ENCODE peak calls at places on chromosomes 13 and 19, in five cellular contexts. S is uterus, E is mesenchymal stem cell, R is brain microvascular endothelial cell, J is IMR-90. M is an unnamed sample.

GRCh38 chr19:3454656-3455392 is 25.5 kb downstream of the SMIM24 start:
- DNase-seq in S (no peak), E (no peak), R (no peak), J (no peak), M (no peak)

GRCh38 chr19:47414469-47414868 is 4.9 kb downstream of the MEIS3 start:
- DNase-seq in S (no peak), E (no peak), R (no peak), J (no peak), M (peak)

GRCh38 chr19:58549664-58550361 is 5.1 kb downstream of the CHMP2A start:
- DNase-seq in S (no peak), E (no peak), R (no peak), J (no peak), M (no peak)

GRCh38 chr19:39951686-39952085 is 17.3 kb upstream of the FCGBP start:
- DNase-seq in S (no peak), E (peak), R (peak), J (peak), M (no peak)

GRCh38 chr19:7679017-7679720 is 1.5 kb upstream of the TRAPPC5 start:
- DNase-seq in S (no peak), E (peak), R (no peak), J (no peak), M (no peak)

GRCh38 chr13:20801704-20802103 is 27.9 kb upstream of the EEF1AKMT1 start:
- DNase-seq in S (no peak), E (no peak), R (no peak), J (no peak), M (no peak)

GRCh38 chr19:41339936-41340335 is 13.8 kb downstream of the TGFB1 start:
- DNase-seq in S (no peak), E (peak), R (no peak), J (peak), M (no peak)

GRCh38 chr13:40315416-40316064 is 350.9 kb downstream of the FOXO1 start:
- DNase-seq in S (no peak), E (no peak), R (no peak), J (no peak), M (no peak)

GRCh38 chr19:6209233-6209632 is 70.5 kb downstream of the MLLT1 start:
- DNase-seq in S (no peak), E (no peak), R (no peak), J (no peak), M (peak)

GRCh38 chr13:70183041-70183440 is 74.8 kb upstream of the KLHL1 start:
- DNase-seq in S (no peak), E (peak), R (peak), J (no peak), M (no peak)

GRCh38 chr13:49679244-49679643 is 12.0 kb downstream of the EBPL start:
- DNase-seq in S (no peak), E (no peak), R (peak), J (peak), M (peak)

GRCh38 chr19:54473071-54473941 is at the start of gene CDC42EP5:
- DNase-seq in S (peak), E (peak), R (peak), J (peak), M (peak)

GRCh38 chr13:31725841-31726240 is 13.5 kb upstream of the RXFP2 start:
- DNase-seq in S (no peak), E (peak), R (no peak), J (no peak), M (no peak)

GRCh38 chr13:90276208-90276607 is 1071.3 kb upstream of the MIR17HG start:
- DNase-seq in S (no peak), E (no peak), R (no peak), J (no peak), M (no peak)

GRCh38 chr19:40165362-40165937 is 25.8 kb upstream of the MAP3K10 start:
- DNase-seq in S (peak), E (peak), R (peak), J (no peak), M (peak)

GRCh38 chr13:27607125-27607524 is 13.2 kb downstream of the LNX2 start:
- DNase-seq in S (no peak), E (peak), R (peak), J (peak), M (no peak)

GRCh38 chr13:58953638-58954037 is 1210.1 kb downstream of the DIAPH3 start:
- DNase-seq in S (no peak), E (no peak), R (no peak), J (no peak), M (no peak)

GRCh38 chr13:101144808-101145419 is 271.4 kb downstream of the NALCN start:
- DNase-seq in S (no peak), E (peak), R (peak), J (peak), M (no peak)

GRCh38 chr13:74136089-74136658 is 2.0 kb upstream of the KLF12 start:
- DNase-seq in S (peak), E (peak), R (peak), J (peak), M (no peak)

GRCh38 chr13:30429721-30430694 is 7.7 kb downstream of the UBE2L5 start:
- DNase-seq in S (no peak), E (peak), R (peak), J (peak), M (no peak)

GRCh38 chr19:2808129-2808941 is 11.3 kb upstream of the ZNF554 start:
- DNase-seq in S (no peak), E (no peak), R (no peak), J (no peak), M (no peak)

GRCh38 chr13:25930655-25931054 is 121.2 kb downstream of the SHISA2 start:
- DNase-seq in S (no peak), E (no peak), R (no peak), J (no peak), M (no peak)

GRCh38 chr19:57559008-57559403 is 657 bp downstream of the ZNF550 start:
- DNase-seq in S (no peak), E (peak), R (peak), J (no peak), M (peak)

GRCh38 chr19:56404705-56405056 is 549 bp downstream of the ZNF583 start:
- DNase-seq in S (no peak), E (no peak), R (no peak), J (no peak), M (no peak)

GRCh38 chr13:77751513-77752456 is 54.3 kb downstream of the SLAIN1 start:
- DNase-seq in S (no peak), E (peak), R (peak), J (peak), M (peak)

GRCh38 chr19:2287585-2287984 is 5.6 kb upstream of the PEAK3 start:
- DNase-seq in S (no peak), E (no peak), R (no peak), J (no peak), M (no peak)

DNA sequence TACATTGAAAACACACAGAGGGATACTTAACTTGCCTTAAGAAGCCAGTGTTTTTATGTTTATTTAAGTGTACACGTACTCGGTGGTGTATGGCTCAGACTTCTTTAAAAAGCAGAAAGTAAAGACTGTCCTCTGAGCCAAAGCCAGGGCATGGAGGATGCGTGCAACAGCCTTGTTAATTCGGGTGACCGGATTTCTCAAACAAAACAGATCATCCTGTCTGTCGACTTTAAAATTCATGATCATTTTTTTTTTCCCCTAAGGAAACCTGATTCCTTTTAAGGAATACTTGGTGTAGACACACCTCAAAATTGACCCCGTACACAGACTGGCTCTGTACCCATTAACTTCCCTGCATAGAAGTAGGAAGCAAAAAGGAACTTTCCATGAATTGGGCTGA is 124.7 kb upstream of the RNF113B start:
- DNase-seq in S (no peak), E (peak), R (no peak), J (peak), M (no peak)
- H3K27ac ChIP-seq in S (no peak), E (peak), R (no peak), J (peak), M (no peak)

GRCh38 chr19:19485161-19485997 is 30.0 kb downstream of the TSSK6 start:
- DNase-seq in S (no peak), E (peak), R (peak), J (peak), M (no peak)
- H3K27ac ChIP-seq in S (no peak), E (peak), R (peak), J (peak), M (peak)

DNA sequence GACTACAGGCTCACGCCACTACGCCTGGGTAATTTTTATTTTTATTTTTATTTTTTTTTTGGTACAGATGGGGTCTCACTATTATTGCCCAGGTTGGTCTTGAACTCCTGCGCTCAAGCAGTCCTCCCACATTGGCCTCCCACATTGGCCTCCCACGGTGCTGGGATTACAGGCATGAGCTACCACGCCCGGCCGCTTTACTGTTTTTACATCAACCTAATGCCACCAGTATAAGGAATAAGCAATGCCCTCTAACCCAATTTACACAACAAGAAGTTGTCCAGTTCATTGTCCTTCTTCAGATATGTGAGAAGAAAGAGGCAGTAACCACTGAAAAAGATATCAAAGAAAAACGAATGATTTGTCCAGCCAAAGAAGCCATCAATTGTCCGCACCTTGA is 24.4 kb downstream of the RAB20 start:
- DNase-seq in S (no peak), E (no peak), R (no peak), J (no peak), M (no peak)
- H3K27ac ChIP-seq in S (no peak), E (no peak), R (no peak), J (no peak), M (no peak)

GRCh38 chr19:19866599-19867248 is 1.0 kb downstream of the ZNF253 start:
- DNase-seq in S (no peak), E (peak), R (no peak), J (no peak), M (peak)

GRCh38 chr19:19873381-19873780 is 7.7 kb downstream of the ZNF253 start:
- DNase-seq in S (no peak), E (no peak), R (no peak), J (no peak), M (no peak)

GRCh38 chr19:19865750-19866598 is at the start of gene ZNF253:
- DNase-seq in S (peak), E (peak), R (peak), J (peak), M (peak)

DNA sequence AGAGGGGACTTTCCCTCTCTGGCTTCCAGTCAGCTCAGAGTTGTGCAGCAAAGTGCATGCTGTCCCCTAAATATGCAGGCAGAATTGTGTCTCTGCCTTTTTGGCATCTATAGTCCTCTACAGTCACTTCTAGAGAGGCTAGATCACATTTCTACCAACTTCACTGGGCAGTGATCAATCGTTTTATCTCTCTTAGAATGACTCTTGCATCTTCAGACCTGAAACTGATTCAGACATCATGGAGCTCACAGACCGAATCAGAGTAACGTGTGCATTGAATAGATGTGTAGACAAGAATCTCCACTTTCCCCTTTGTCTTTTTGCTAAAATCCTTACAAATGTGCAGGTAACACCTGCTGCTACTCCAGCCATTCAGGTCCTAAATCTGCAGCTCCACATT is 6.2 kb downstream of the ZNF253 start:
- DNase-seq in S (no peak), E (no peak), R (no peak), J (no peak), M (no peak)
- H3K27ac ChIP-seq in S (no peak), E (no peak), R (no peak), J (no peak), M (no peak)

DNA sequence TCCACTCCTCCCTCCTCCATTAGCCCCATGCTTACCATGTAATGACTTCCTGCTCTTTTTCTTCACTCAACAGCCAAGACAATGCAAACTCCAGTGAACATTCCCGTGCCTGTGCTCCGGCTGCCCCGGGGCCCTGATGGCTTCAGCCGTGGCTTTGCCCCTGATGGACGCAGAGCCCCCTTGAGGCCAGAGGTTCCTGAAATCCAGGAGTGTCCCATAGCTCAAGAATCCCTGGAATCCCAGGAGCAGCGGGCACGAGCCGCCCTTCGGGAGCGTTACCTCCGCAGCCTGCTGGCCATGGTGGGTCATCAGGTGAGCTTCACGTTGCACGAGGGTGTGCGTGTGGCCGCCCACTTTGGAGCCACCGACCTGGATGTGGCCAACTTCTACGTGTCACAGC is 2.9 kb upstream of the PPP1R37 start:
- DNase-seq in S (no peak), E (no peak), R (no peak), J (no peak), M (peak)
- H3K27ac ChIP-seq in S (no peak), E (no peak), R (no peak), J (no peak), M (no peak)